ENCODE peak calls at places on chromosomes 4 and X, in four cellular contexts. K is GM03348, I is HFF-Myc, V is MCF 10A. F is an unnamed sample.

GRCh38 chrX:112341598-112341997 is 259.0 kb upstream of the TRPC5 start:
- DNase-seq in K (peak; percentile 11), I (no peak), V (peak; percentile 61), F (no peak)

GRCh38 chr4:22363071-22363470 is 152.8 kb downstream of the ADGRA3 start:
- DNase-seq in K (no peak), I (no peak), V (no peak), F (no peak)

GRCh38 chrX:15202458-15203177 is 67.3 kb downstream of the ASB9 start:
- DNase-seq in K (peak; percentile 21), I (peak; percentile 5), V (peak; percentile 27), F (peak; percentile 1)

GRCh38 chrX:70454441-70455365 is 10.1 kb downstream of the DLG3 start:
- DNase-seq in K (peak; percentile 66), I (no peak), V (peak; percentile 89), F (peak; percentile 75)

GRCh38 chrX:42943051-42943450 is 165.1 kb upstream of the PPP1R2C start:
- DNase-seq in K (no peak), I (no peak), V (no peak), F (no peak)

GRCh38 chr4:6568689-6569332 is 6.2 kb upstream of the MAN2B2 start:
- DNase-seq in K (no peak), I (no peak), V (peak; percentile 58), F (no peak)

GRCh38 chr4:127856485-127857447 is 23.9 kb upstream of the PLK4 start:
- DNase-seq in K (peak; percentile 76), I (peak; percentile 72), V (peak; percentile 63), F (peak; percentile 49)

GRCh38 chr4:2746891-2747695 is 9.0 kb downstream of the TNIP2 start:
- DNase-seq in K (no peak), I (no peak), V (no peak), F (no peak)

GRCh38 chr4:48906283-48907173 is at the start of gene OCIAD2:
- DNase-seq in K (peak; percentile 37), I (no peak), V (peak; percentile 64), F (peak; percentile 88)

F was measured in GM20000.